ENCODE peak calls at places on chromosomes 3 and 15, in nine cellular contexts. O, E, K, R, Q, S, F, T and M are unnamed samples.

GRCh38 chr3:78917541-78917940 is 850.3 kb downstream of the ROBO1 start:
- DNase-seq in O (no peak), E (no peak), K (no peak), R (no peak), Q (no peak), S (no peak), F (no peak), T (no peak), M (no peak)

GRCh38 chr3:133384331-133385027 is 15.4 kb upstream of the BFSP2 start:
- DNase-seq in O (peak; percentile 59), E (peak; percentile 22), K (peak; percentile 71), R (peak; percentile 81), Q (peak; percentile 44), S (peak; percentile 70), F (no peak), T (peak; percentile 66), M (peak; percentile 27)

GRCh38 chr3:24595801-24596200 is 101.2 kb upstream of the THRB start:
- DNase-seq in O (no peak), E (no peak), K (no peak), R (no peak), Q (no peak), S (no peak), F (no peak), T (no peak), M (no peak)

GRCh38 chr3:85571835-85572234 is 613.0 kb downstream of the CADM2 start:
- DNase-seq in O (no peak), E (no peak), K (no peak), R (no peak), Q (no peak), S (no peak), F (no peak), T (no peak), M (no peak)

GRCh38 chr3:183253961-183254815 is 1.1 kb downstream of the B3GNT5 start:
- DNase-seq in O (peak; percentile 27), E (peak; percentile 38), K (peak; percentile 53), R (peak; percentile 45), Q (peak; percentile 32), S (peak; percentile 59), F (no peak), T (peak; percentile 62), M (peak; percentile 92)

GRCh38 chr3:172564499-172564898 is 41.3 kb upstream of the TNFSF10 start:
- DNase-seq in O (no peak), E (no peak), K (no peak), R (no peak), Q (no peak), S (no peak), F (no peak), T (no peak), M (no peak)

GRCh38 chr15:71333839-71334238 is 218.6 kb downstream of the THSD4 start:
- DNase-seq in O (no peak), E (no peak), K (no peak), R (no peak), Q (no peak), S (peak; percentile 20), F (no peak), T (no peak), M (no peak)

GRCh38 chr15:57321973-57322601 is 54.2 kb upstream of the CGNL1 start:
- DNase-seq in O (no peak), E (no peak), K (no peak), R (no peak), Q (no peak), S (peak; percentile 58), F (no peak), T (peak; percentile 86), M (no peak)

GRCh38 chr3:136818851-136819783 is at the start of gene SLC35G2:
- DNase-seq in O (peak; percentile 64), E (peak; percentile 42), K (peak; percentile 53), R (peak; percentile 72), Q (peak; percentile 75), S (peak; percentile 81), F (no peak), T (peak; percentile 91), M (peak; percentile 86)

GRCh38 chr3:123349201-123349535 is 99.7 kb downstream of the ADCY5 start:
- DNase-seq in O (no peak), E (no peak), K (no peak), R (peak; percentile 36), Q (no peak), S (no peak), F (no peak), T (no peak), M (no peak)

GRCh38 chr3:129944709-129945108 is 29.8 kb upstream of the TRH start:
- DNase-seq in O (no peak), E (no peak), K (no peak), R (no peak), Q (no peak), S (no peak), F (no peak), T (no peak), M (no peak)

GRCh38 chr3:119497824-119498187 is 541 bp upstream of the TIMMDC1 start:
- DNase-seq in O (no peak), E (no peak), K (no peak), R (peak; percentile 16), Q (peak; percentile 26), S (peak; percentile 17), F (no peak), T (peak; percentile 48), M (peak; percentile 46)

GRCh38 chr3:159443266-159443665 is 545.4 kb upstream of the IL12A start:
- DNase-seq in O (no peak), E (no peak), K (no peak), R (no peak), Q (no peak), S (no peak), F (no peak), T (no peak), M (no peak)

GRCh38 chr3:30894521-30895289 is at the start of gene GADL1:
- DNase-seq in O (peak; percentile 23), E (no peak), K (peak; percentile 35), R (peak; percentile 77), Q (peak; percentile 21), S (peak; percentile 28), F (no peak), T (peak; percentile 26), M (peak; percentile 33)

GRCh38 chr3:27791956-27792355 is 69.8 kb upstream of the EOMES start:
- DNase-seq in O (no peak), E (no peak), K (no peak), R (no peak), Q (no peak), S (no peak), F (no peak), T (no peak), M (no peak)

GRCh38 chr3:54857343-54857742 is 70.5 kb downstream of the LRTM1 start:
- DNase-seq in O (no peak), E (no peak), K (no peak), R (no peak), Q (peak; percentile 51), S (no peak), F (no peak), T (no peak), M (no peak)

GRCh38 chr3:118110196-118110595 is 924.5 kb downstream of the IGSF11 start:
- DNase-seq in O (no peak), E (no peak), K (no peak), R (no peak), Q (no peak), S (no peak), F (no peak), T (no peak), M (no peak)

GRCh38 chr3:136276049-136276755 is 26.1 kb downstream of the PCCB start:
- DNase-seq in O (no peak), E (no peak), K (no peak), R (no peak), Q (no peak), S (no peak), F (no peak), T (no peak), M (no peak)

GRCh38 chr15:61935493-61935892 is 124.8 kb downstream of the VPS13C start:
- DNase-seq in O (no peak), E (no peak), K (no peak), R (no peak), Q (no peak), S (no peak), F (no peak), T (no peak), M (no peak)

GRCh38 chr15:101225658-101226057 is 26.2 kb downstream of the CHSY1 start:
- DNase-seq in O (no peak), E (no peak), K (no peak), R (no peak), Q (no peak), S (peak; percentile 71), F (no peak), T (no peak), M (no peak)

GRCh38 chr3:35867782-35868181 is 228.5 kb downstream of the ARPP21 start:
- DNase-seq in O (no peak), E (no peak), K (no peak), R (no peak), Q (no peak), S (no peak), F (no peak), T (no peak), M (no peak)

GRCh38 chr15:44719293-44719999 is 8.1 kb downstream of the B2M start:
- DNase-seq in O (no peak), E (no peak), K (peak; percentile 35), R (no peak), Q (no peak), S (no peak), F (peak; percentile 73), T (peak; percentile 46), M (no peak)

GRCh38 chr15:47398115-47398514 is 319.2 kb upstream of the SEMA6D start:
- DNase-seq in O (no peak), E (no peak), K (no peak), R (no peak), Q (no peak), S (no peak), F (no peak), T (no peak), M (no peak)

GRCh38 chr15:22980189-22981136 is at the start of gene CYFIP1:
- DNase-seq in O (peak; percentile 75), E (peak; percentile 22), K (peak; percentile 90), R (peak; percentile 87), Q (peak; percentile 82), S (peak; percentile 90), F (no peak), T (peak; percentile 72), M (peak; percentile 95)